ENCODE peak calls at places on chromosomes 12 and 14, in seven cellular contexts. H is HL-60, V is A549, T is K562, A is SK-N-SH, R is GM23338, K is HCT116. U is an unnamed sample.

GRCh38 chr14:92706386-92706785 is 42.0 kb downstream of the LGMN start:
- DNase-seq in H (peak), V (no peak), T (no peak), A (no peak), R (no peak), K (no peak), U (no peak)

GRCh38 chr12:45637706-45638105 is 91.8 kb upstream of the ARID2 start:
- DNase-seq in H (no peak), V (no peak), T (no peak), A (no peak), R (no peak), K (no peak), U (no peak)

GRCh38 chr12:49358548-49359141 is 8.6 kb upstream of the SPATS2 start:
- DNase-seq in H (peak), V (peak), T (peak), A (peak), R (peak), K (peak), U (no peak)

GRCh38 chr12:95966287-95966870 is 23.2 kb downstream of the AMDHD1 start:
- DNase-seq in H (no peak), V (no peak), T (no peak), A (peak), R (no peak), K (no peak), U (no peak)

GRCh38 chr14:92254786-92255185 is 68.2 kb upstream of the SLC24A4 start:
- DNase-seq in H (no peak), V (no peak), T (no peak), A (no peak), R (peak), K (no peak), U (no peak)

GRCh38 chr14:91119556-91120311 is 5.9 kb downstream of the DGLUCY start:
- DNase-seq in H (no peak), V (peak), T (peak), A (no peak), R (no peak), K (peak), U (peak)

GRCh38 chr12:68639396-68639767 is 28.7 kb downstream of the RAP1B start:
- DNase-seq in H (no peak), V (no peak), T (no peak), A (no peak), R (no peak), K (no peak), U (no peak)

GRCh38 chr12:32780111-32780510 is 24.4 kb upstream of the YARS2 start:
- DNase-seq in H (no peak), V (no peak), T (no peak), A (no peak), R (no peak), K (no peak), U (no peak)

GRCh38 chr14:73773441-73774243 is 59.5 kb upstream of the PNMA1 start:
- DNase-seq in H (no peak), V (no peak), T (peak), A (no peak), R (no peak), K (no peak), U (no peak)

GRCh38 chr14:73774244-73774575 is 60.0 kb upstream of the PNMA1 start:
- DNase-seq in H (no peak), V (no peak), T (no peak), A (no peak), R (no peak), K (no peak), U (no peak)

GRCh38 chr14:73774671-73775070 is 60.5 kb upstream of the PNMA1 start:
- DNase-seq in H (no peak), V (no peak), T (no peak), A (no peak), R (no peak), K (no peak), U (no peak)

GRCh38 chr14:73770977-73771847 is 57.0 kb upstream of the PNMA1 start:
- DNase-seq in H (no peak), V (no peak), T (no peak), A (no peak), R (no peak), K (no peak), U (no peak)

DNA sequence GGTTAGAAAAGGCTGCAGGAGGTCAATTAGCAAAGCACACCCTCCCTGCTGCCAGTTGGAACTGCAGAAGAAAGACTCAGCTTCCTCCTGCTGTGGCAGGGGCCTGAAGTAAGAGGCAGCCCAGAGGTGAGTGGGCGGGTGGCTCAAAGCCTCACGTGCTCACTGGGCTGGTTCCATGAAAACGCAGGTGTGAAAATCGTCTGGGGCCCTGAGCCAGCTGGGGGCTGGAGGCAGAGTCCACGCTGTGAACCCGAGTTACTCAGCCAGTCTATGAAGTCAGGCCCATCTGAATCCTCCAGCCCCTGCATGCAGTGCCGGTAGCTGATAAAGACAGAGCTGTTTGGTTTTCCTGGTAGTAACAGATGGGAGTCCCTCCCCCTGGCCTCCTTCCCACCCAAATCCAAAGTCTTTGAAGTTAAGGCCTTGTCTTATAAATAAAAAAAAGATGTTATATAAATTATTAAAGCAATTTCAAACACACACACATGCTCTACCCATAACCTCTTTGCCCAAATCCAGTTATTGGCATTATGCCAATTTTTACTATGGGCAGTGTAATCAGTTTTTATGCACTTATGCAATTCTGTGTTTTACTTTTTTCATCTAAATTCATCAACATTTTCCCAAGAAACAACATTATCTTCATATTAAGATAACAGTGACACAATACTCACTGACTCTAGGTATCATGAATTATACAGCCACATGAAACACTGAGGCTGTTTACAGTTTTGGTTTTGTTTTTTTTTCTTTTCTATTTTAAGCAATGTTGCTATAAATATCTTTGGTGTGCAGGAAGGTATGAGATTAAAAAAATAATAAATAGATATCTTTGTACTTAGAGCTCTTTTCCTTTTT is 57.9 kb upstream of the PNMA1 start:
- DNase-seq in H (peak), V (no peak), T (peak), A (peak), R (peak), K (no peak), U (no peak)
- TF ChIP-seq CTCF in H (no peak), V (no peak), T (no peak), A (no peak), R (no peak), K (no peak), U (no peak)

DNA sequence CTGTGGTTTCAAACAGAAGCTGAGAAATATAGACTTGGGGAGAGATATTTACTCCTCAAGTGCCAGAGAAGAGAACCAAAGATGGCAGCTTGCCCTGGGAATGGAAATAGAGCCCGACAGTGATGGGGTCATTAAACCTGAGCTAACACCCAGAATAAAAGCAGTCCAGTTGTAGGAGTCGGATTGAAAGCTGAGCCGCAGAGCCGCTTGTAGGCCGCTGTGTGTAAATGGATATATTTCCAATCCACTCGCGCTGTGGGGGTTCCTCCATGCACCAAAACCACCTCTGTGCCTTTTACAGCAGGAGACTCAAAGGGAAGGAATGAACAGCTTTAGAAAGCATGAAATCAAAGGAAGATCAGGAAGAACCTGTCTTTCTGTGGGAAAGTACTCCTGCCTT is 31.2 kb upstream of the TMEM132D start:
- DNase-seq in H (no peak), V (no peak), T (no peak), A (no peak), R (no peak), K (no peak), U (no peak)
- TF ChIP-seq REST in H (no peak), V (no peak), T (no peak), A (no peak), R (no peak), K (no peak), U (no peak)

DNA sequence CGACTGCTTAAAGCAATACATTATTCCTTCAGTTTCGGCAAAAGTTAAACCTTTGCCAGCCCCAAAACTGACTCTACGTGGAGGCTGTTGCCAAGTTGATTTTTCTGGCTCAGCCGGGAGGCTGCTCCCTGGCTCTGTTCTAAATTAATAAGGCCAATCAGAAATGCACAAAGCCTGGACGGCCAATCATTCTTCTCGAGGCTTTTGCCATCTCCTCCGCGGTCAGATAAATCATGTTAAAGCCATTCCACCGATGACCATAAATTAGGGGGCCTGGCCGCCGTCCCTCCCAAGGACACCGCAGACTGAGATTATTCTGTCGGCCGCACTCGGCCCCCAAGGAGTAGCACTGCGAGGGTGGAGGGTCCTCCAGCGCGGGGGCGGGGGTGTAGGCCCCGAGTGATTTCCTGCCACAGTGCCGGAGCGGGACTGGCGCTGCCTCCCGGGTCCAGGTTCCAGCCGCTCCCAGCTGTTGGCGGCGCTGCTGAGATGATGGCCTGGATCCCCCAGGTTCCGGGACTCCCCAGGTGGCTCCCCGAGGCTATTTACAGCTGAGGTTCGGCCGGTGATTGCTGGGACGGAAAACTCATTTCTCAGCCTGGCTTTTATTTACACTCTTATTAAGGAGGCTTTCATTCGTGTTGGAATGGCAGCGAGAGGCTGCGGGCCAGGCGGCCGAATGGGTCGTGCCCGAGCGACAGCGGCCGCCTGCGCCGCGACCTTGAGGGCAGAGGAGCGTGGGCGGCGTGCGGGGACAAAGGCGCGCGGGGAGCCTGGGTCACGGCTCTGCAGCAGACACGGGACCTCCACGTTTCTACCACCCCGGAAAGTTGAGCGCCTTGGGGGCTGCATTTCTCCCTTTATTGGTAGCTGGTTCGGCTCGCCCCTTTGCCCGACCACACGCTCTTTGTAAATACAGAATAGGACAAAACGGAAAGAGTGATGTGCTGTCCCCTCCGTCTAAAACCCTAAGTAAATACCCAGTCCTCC is 165.2 kb downstream of the MON2 start:
- DNase-seq in H (no peak), V (peak), T (no peak), A (peak), R (peak), K (no peak), U (peak)
- TF ChIP-seq CTCF in H (no peak), V (no peak), T (no peak), A (peak), R (peak), K (no peak), U (peak)

GRCh38 chr14:87944987-87945604 is 47.9 kb downstream of the GALC start:
- DNase-seq in H (no peak), V (peak), T (peak), A (peak), R (peak), K (peak), U (peak)
- TF ChIP-seq REST in H (no peak), V (no peak), T (no peak), A (no peak), R (no peak), K (no peak), U (no peak)

DNA sequence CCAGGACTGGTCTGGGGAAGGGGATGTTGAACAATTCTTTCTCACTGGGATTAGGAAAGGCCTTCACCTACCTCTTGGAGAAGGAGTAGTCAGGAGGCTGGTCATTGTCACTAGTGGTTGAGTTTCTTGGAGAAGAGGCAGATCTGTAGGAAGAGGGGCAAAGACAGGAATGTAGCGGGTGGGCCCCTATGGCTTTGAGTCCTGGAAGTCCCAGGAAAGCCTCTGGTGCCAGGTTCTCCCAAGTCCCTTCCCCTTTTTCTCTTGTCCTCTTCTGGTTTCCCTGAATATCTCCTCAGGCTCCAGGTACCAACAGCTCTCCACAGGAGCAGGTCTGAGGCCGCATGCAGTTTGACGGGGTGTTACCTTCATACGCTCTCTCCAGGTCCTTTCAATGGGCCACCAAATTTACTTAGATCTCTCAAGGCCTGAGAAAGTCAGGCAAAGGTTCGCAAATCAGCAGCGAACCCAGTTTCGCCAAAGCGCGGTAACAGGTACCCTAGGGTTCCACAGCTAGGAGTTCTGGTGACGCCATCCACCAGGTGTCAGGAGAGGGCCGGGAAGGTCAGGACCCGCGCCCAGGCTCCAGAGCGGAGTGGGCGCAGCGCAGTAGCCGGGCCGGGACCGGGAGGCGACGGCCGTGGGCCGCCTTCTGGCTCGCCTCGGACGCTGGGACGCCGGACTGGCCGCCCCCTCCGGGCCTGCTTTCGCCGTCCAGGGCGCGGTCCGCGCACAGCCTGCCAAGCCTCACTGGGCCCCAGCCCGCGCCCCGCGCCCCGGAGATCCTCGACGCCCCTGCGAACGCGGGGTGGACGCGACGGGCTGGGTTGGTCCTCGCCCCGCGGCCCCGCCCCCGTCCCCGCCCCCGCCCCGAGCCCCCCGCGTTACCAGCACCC is 795 bp downstream of the SMAGP start:
- DNase-seq in H (peak), V (peak), T (peak), A (peak), R (peak), K (no peak), U (no peak)
- TF ChIP-seq CTCF in H (no peak), V (peak), T (peak), A (peak), R (peak), K (peak), U (peak)

GRCh38 chr12:59632408-59632807 is 36.6 kb downstream of the SLC16A7 start:
- DNase-seq in H (no peak), V (no peak), T (no peak), A (no peak), R (no peak), K (no peak), U (no peak)

GRCh38 chr12:59624732-59625455 is 29.1 kb downstream of the SLC16A7 start:
- DNase-seq in H (no peak), V (no peak), T (no peak), A (no peak), R (no peak), K (no peak), U (no peak)

GRCh38 chr12:59626382-59626781 is 30.6 kb downstream of the SLC16A7 start:
- DNase-seq in H (no peak), V (no peak), T (no peak), A (no peak), R (no peak), K (no peak), U (no peak)

GRCh38 chr12:59629890-59630289 is 34.1 kb downstream of the SLC16A7 start:
- DNase-seq in H (no peak), V (no peak), T (no peak), A (no peak), R (no peak), K (no peak), U (no peak)

DNA sequence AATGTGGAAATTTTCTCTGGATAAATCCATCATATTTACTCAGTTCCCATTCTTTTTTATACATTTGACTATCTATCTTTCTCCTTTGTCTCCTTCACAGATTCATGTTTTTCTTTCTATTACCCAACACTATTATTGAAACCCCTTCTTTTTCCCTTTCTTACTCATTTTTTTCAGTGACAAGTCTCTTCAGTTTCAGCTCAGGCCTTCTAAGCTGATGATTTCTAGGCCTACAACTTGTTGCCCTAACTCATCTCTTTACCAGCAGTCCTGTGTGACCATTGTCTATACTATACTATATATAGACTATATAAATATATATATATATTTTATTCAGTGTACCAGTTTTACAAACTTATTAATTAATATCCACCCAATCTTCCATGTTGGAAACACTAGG is 31.8 kb downstream of the SLC16A7 start:
- DNase-seq in H (no peak), V (no peak), T (no peak), A (no peak), R (no peak), K (no peak), U (no peak)
- TF ChIP-seq REST in H (no peak), V (no peak), T (no peak), A (no peak), R (no peak), K (no peak), U (no peak)

DNA sequence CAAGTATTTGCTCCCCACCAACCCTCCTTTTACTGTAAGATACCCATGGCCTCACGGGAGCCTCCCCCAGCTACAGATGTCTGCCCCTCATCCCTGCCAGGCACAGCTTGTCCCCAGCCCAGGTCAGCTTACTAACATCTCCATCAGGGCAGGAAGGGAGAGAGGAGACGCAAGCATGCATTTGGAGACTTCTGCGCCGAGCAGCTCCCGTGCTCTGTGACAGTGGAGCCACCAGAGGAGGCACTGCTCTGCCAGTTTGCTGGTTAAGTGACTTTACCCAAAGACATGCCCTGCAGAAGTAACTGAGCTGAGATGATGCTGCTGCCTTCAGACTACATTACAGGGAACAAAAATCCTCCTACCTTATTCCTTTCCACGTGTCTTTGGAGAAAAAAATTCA is 133.4 kb downstream of the ESRRB start:
- DNase-seq in H (no peak), V (peak), T (no peak), A (no peak), R (no peak), K (no peak), U (no peak)
- TF ChIP-seq CTCF in H (no peak), V (no peak), T (no peak), A (no peak), R (no peak), K (no peak), U (no peak)

GRCh38 chr12:124764451-124764850 is 99.2 kb downstream of the SCARB1 start:
- DNase-seq in H (peak), V (peak), T (peak), A (no peak), R (peak), K (no peak), U (no peak)
- TF ChIP-seq REST in H (no peak), V (no peak), T (no peak), A (no peak), R (no peak), K (no peak), U (no peak)

DNA sequence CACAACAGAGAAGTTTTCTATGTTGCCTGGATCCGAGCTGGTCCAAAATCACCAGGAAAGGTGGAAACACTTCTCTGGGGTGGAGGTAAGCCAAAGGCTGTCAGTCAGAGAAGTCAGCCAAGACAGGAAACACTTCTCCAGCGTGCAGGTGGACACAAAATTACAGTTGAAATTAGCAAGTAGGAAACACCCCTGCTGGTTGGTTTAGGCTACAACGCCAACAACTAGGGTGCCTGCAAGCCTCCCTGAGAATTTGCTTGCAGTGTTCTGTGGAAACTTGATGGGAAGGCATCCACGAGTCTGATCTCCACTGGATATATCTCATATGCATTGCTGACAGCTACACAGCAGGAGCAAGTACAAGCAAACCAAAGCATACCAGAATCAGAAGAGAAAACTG is 600.5 kb downstream of the RERGL start:
- DNase-seq in H (no peak), V (no peak), T (no peak), A (no peak), R (peak), K (no peak), U (no peak)
- TF ChIP-seq CTCF in H (no peak), V (no peak), T (no peak), A (no peak), R (peak), K (no peak), U (no peak)

DNA sequence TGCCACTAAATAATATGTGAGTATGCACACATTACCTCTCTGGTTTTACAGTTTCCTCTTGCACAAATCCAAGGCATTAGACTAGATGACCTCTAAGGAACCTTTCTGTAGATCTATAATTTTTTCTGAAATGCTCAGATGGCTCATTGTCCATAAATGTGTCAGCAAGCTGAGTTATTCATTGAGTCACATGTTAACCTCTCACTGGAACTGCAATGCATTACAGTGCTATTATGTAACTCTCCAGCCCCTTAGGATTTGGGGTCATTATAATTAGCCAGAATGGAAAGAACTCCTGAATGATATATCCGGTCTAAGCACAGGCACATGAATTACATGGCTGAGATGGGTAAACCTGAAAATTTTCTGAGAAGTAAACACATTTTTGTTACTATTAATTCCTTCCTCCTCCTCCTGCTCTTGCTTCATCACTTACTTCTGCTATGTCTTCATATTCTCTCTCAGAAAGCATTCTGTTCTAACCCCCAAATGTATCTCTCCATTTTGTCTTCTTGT is 20.3 kb upstream of the DRAM1 start:
- DNase-seq in H (peak), V (peak), T (no peak), A (no peak), R (no peak), K (no peak), U (peak)
- TF ChIP-seq REST in H (no peak), V (no peak), T (no peak), A (no peak), R (no peak), K (no peak), U (no peak)

U was measured in Panc1.